ENCODE peak calls at places on chromosomes 7 and 10, in six cellular contexts. K is NCI-H1092; S is AG20443; U is HFFc6; B is activated CD8-positive, alpha-beta memory T cell treated with anti-CD3 and anti-CD28 coated beads for 24 hours; G is stimulated activated CD8-positive, alpha-beta memory T cell treated with anti-CD3 and anti-CD28 coated beads, Interleukin-4, amount 100 ng/mL, for 4 hours. X is an unnamed sample.

GRCh38 chr10:112990271-112990670 is 40.2 kb downstream of the TCF7L2 start:
- DNase-seq in B (no peak), S (no peak), G (no peak), K (no peak), U (no peak), X (no peak)

GRCh38 chr10:86365346-86366032 is 1.1 kb downstream of the GRID1 start:
- DNase-seq in K (no peak), U (no peak), B (peak), G (no peak), S (no peak), X (no peak)

GRCh38 chr10:91774571-91774970 is 23.7 kb upstream of the TNKS2 start:
- DNase-seq in U (no peak), G (no peak), K (no peak), B (no peak), S (no peak), X (no peak)

GRCh38 chr10:103888113-103888841 is 29.7 kb downstream of the STN1 start:
- DNase-seq in G (no peak), B (no peak), S (peak), U (peak), K (no peak), X (no peak)

GRCh38 chr10:23094786-23095403 is 484 bp upstream of the MSRB2 start:
- DNase-seq in B (no peak), S (no peak), U (peak), G (no peak), K (no peak), X (no peak)

GRCh38 chr7:131188367-131189339 is 139.0 kb upstream of the MKLN1 start:
- DNase-seq in G (peak), S (peak), U (peak), K (no peak), B (peak), X (no peak)

GRCh38 chr7:80244206-80244956 is 109.8 kb downstream of the GNAI1 start:
- DNase-seq in G (no peak), K (no peak), S (no peak), U (no peak), B (no peak), X (no peak)

GRCh38 chr7:36309301-36309700 is 80.4 kb upstream of the ANLN start:
- DNase-seq in S (no peak), U (no peak), B (peak), G (no peak), K (no peak), X (no peak)

GRCh38 chr10:44460499-44460898 is 75.6 kb upstream of the CXCL12 start:
- DNase-seq in U (no peak), G (no peak), K (no peak), B (no peak), S (no peak), X (no peak)

GRCh38 chr10:86486856-86487255 is 34.7 kb downstream of the WAPL start:
- DNase-seq in S (no peak), B (no peak), U (no peak), G (no peak), K (no peak), X (no peak)

X was measured in type B pancreatic cell.